ENCODE peak calls at places on chromosome 2, in eight cellular contexts. R is activated naive CD8-positive, alpha-beta T cell treated with anti-CD3 and anti-CD28 coated beads, Interleukin-2, amount 50 U/mL, for 24 hours; B is stimulated activated naive B cell treated with anti-CD40 and anti-IgM and Interleukin-4, amounts not matched to agents 10 μg/mL and 1 μg/mL and 100 μg/mL, for 72 hours; D is aorta; X is mucosa of descending colon; I is IMR-90; H is left colon; O is left lung. M is an unnamed sample.

GRCh38 chr2:169116993-169117392 is 47.6 kb downstream of the DHRS9 start:
- ATAC-seq in B (no peak), X (no peak), R (no peak), D (no peak), O (no peak), H (no peak), I (no peak), M (no peak)

GRCh38 chr2:181305151-181306123 is 151.7 kb upstream of the ITGA4 start:
- ATAC-seq in I (peak; percentile 42), X (peak; percentile 81), B (peak; percentile 84), D (peak; percentile 48), R (peak; percentile 87), O (peak; percentile 87), H (peak; percentile 60), M (peak; percentile 80)

GRCh38 chr2:109063326-109063670 is 65.7 kb upstream of the SH3RF3 start:
- ATAC-seq in X (peak; percentile 44), R (no peak), B (no peak), D (no peak), O (no peak), H (peak; percentile 37), I (no peak), M (no peak)

GRCh38 chr2:200399636-200400035 is 93.1 kb downstream of the SPATS2L start:
- ATAC-seq in O (no peak), R (no peak), D (no peak), X (no peak), I (no peak), H (no peak), B (no peak), M (no peak)

GRCh38 chr2:227655454-227655853 is 11.2 kb upstream of the SCYGR5 start:
- ATAC-seq in D (peak; percentile 87), I (peak; percentile 81), B (peak; percentile 47), X (peak; percentile 67), R (peak; percentile 76), H (no peak), O (peak; percentile 46), M (peak; percentile 96)

GRCh38 chr2:47503481-47504070 is 100.6 kb downstream of the MSH2 start:
- ATAC-seq in D (no peak), I (no peak), X (no peak), B (peak; percentile 57), H (no peak), O (no peak), R (no peak), M (no peak)

GRCh38 chr2:225008935-225009334 is 33.3 kb downstream of the DOCK10 start:
- ATAC-seq in H (peak; percentile 45), X (peak; percentile 63), I (no peak), D (no peak), B (peak; percentile 45), R (no peak), O (no peak), M (no peak)

GRCh38 chr2:204108301-204108700 is 171.7 kb downstream of the ICOS start:
- ATAC-seq in X (peak; percentile 53), O (peak; percentile 60), R (peak; percentile 17), H (peak; percentile 47), D (no peak), I (no peak), B (peak; percentile 71), M (peak; percentile 31)

GRCh38 chr2:61357681-61358080 is 113.2 kb downstream of the USP34 start:
- ATAC-seq in B (no peak), D (no peak), X (no peak), H (no peak), O (peak; percentile 71), R (no peak), I (no peak), M (no peak)

GRCh38 chr2:64672708-64673107 is 19.0 kb upstream of the SERTAD2 start:
- ATAC-seq in O (no peak), R (no peak), B (no peak), X (peak; percentile 60), I (no peak), H (peak; percentile 75), D (no peak), M (no peak)

GRCh38 chr2:226659416-226659815 is 140.2 kb downstream of the IRS1 start:
- ATAC-seq in D (no peak), R (no peak), I (no peak), B (no peak), O (no peak), X (no peak), H (no peak), M (no peak)

GRCh38 chr2:120389036-120389391 is 43.1 kb downstream of the INHBB start:
- ATAC-seq in H (no peak), I (no peak), O (no peak), X (no peak), R (no peak), B (no peak), D (no peak), M (no peak)

M was measured in activated T-helper 17 cell treated with anti-CD3 and anti-CD28 coated beads, Interleukin-2, amount 50 U/mL, for 72 hours.